ENCODE peak calls at places on chromosomes 5 and 9, in seven cellular contexts. H is NCI-H2171, T is GM23248, X is astrocyte, J is left ventricle myocardium inferior, O is fibroblast of the conjunctiva, W is cardiac muscle cell. S is an unnamed sample.

GRCh38 chr9:135945969-135946368 is 15.2 kb downstream of the UBAC1 start:
- DNase-seq in J (no peak), X (no peak), T (no peak), W (no peak), O (no peak), H (no peak), S (no peak)

GRCh38 chr9:138096192-138096845 is 218.7 kb downstream of the CACNA1B start:
- DNase-seq in J (no peak), O (no peak), X (no peak), W (no peak), T (no peak), H (no peak), S (no peak)

GRCh38 chr9:4197548-4197947 is 102.3 kb downstream of the GLIS3 start:
- DNase-seq in J (no peak), X (no peak), O (no peak), H (peak), W (peak), T (peak), S (no peak)

GRCh38 chr5:135033026-135033861 is 784 bp downstream of the PITX1 start:
- DNase-seq in X (no peak), J (peak), W (peak), O (peak), T (peak), H (no peak), S (no peak)

GRCh38 chr5:142013734-142014495 is 1.1 kb upstream of the GNPDA1 start:
- DNase-seq in T (peak), O (no peak), H (no peak), X (peak), J (peak), W (no peak), S (no peak)

GRCh38 chr5:170225326-170226137 is 7.3 kb upstream of the C5orf58 start:
- DNase-seq in W (peak), X (peak), O (peak), J (peak), T (peak), H (peak), S (peak)

GRCh38 chr5:135107101-135107500 is 73.1 kb upstream of the PITX1 start:
- DNase-seq in H (no peak), J (no peak), T (no peak), O (no peak), X (no peak), W (no peak), S (no peak)

GRCh38 chr9:114047717-114048116 is 30.4 kb downstream of the AMBP start:
- DNase-seq in O (no peak), X (no peak), T (peak), H (no peak), J (no peak), W (peak), S (no peak)